ENCODE peak calls at places on chromosomes 2 and 18, in nine cellular contexts. One of them, this sample, is unnamed.

GRCh38 chr18:45684341-45685115 is 39.5 kb upstream of the SLC14A1 start:
- DNase-seq in stomach: no peak
- DNase-seq in neural crest cell: no peak
- DNase-seq in kidney epithelial cell: no peak
- DNase-seq in uterus: no peak
- DNase-seq in tibial artery: no peak
- DNase-seq in IMR-90: peak
- DNase-seq in AG09309: peak
- DNase-seq in endothelial cell: no peak
- DNase-seq in this sample: no peak

GRCh38 chr2:240182966-240183365 is 42.5 kb upstream of the OTOS start:
- DNase-seq in stomach: no peak
- DNase-seq in neural crest cell: no peak
- DNase-seq in kidney epithelial cell: no peak
- DNase-seq in uterus: no peak
- DNase-seq in tibial artery: peak
- DNase-seq in IMR-90: no peak
- DNase-seq in AG09309: no peak
- DNase-seq in endothelial cell: no peak
- DNase-seq in this sample: no peak

GRCh38 chr2:109020217-109020637 is 31.2 kb upstream of the EDAR start:
- DNase-seq in stomach: no peak
- DNase-seq in neural crest cell: no peak
- DNase-seq in kidney epithelial cell: no peak
- DNase-seq in uterus: no peak
- DNase-seq in tibial artery: no peak
- DNase-seq in IMR-90: peak
- DNase-seq in AG09309: peak
- DNase-seq in endothelial cell: no peak
- DNase-seq in this sample: no peak

GRCh38 chr2:165067958-165068612 is 112.8 kb upstream of the SLC38A11 start:
- DNase-seq in stomach: no peak
- DNase-seq in neural crest cell: peak
- DNase-seq in kidney epithelial cell: peak
- DNase-seq in uterus: no peak
- DNase-seq in tibial artery: no peak
- DNase-seq in IMR-90: peak
- DNase-seq in AG09309: no peak
- DNase-seq in endothelial cell: peak
- DNase-seq in this sample: peak

GRCh38 chr18:2906522-2907458 is 60.0 kb downstream of the EMILIN2 start:
- DNase-seq in stomach: no peak
- DNase-seq in neural crest cell: peak
- DNase-seq in kidney epithelial cell: no peak
- DNase-seq in uterus: peak
- DNase-seq in tibial artery: no peak
- DNase-seq in IMR-90: no peak
- DNase-seq in AG09309: no peak
- DNase-seq in endothelial cell: peak
- DNase-seq in this sample: peak

GRCh38 chr2:110114007-110114591 is 1.5 kb downstream of the MALL start:
- DNase-seq in stomach: no peak
- DNase-seq in neural crest cell: no peak
- DNase-seq in kidney epithelial cell: no peak
- DNase-seq in uterus: no peak
- DNase-seq in tibial artery: no peak
- DNase-seq in IMR-90: no peak
- DNase-seq in AG09309: no peak
- DNase-seq in endothelial cell: no peak
- DNase-seq in this sample: no peak

GRCh38 chr18:28984731-28985130 is 807.8 kb upstream of the CDH2 start:
- DNase-seq in stomach: no peak
- DNase-seq in neural crest cell: no peak
- DNase-seq in kidney epithelial cell: no peak
- DNase-seq in uterus: no peak
- DNase-seq in tibial artery: no peak
- DNase-seq in IMR-90: peak
- DNase-seq in AG09309: no peak
- DNase-seq in endothelial cell: no peak
- DNase-seq in this sample: no peak

GRCh38 chr2:195494452-195494851 is 162.6 kb upstream of the SLC39A10 start:
- DNase-seq in stomach: no peak
- DNase-seq in neural crest cell: no peak
- DNase-seq in kidney epithelial cell: no peak
- DNase-seq in uterus: no peak
- DNase-seq in tibial artery: no peak
- DNase-seq in IMR-90: no peak
- DNase-seq in AG09309: no peak
- DNase-seq in endothelial cell: no peak
- DNase-seq in this sample: no peak

GRCh38 chr18:54742654-54743053 is 85.6 kb upstream of the RAB27B start:
- DNase-seq in stomach: peak
- DNase-seq in neural crest cell: no peak
- DNase-seq in kidney epithelial cell: peak
- DNase-seq in uterus: peak
- DNase-seq in tibial artery: no peak
- DNase-seq in IMR-90: peak
- DNase-seq in AG09309: peak
- DNase-seq in endothelial cell: no peak
- DNase-seq in this sample: no peak

GRCh38 chr2:120945832-120946231 is 210.2 kb downstream of the GLI2 start:
- DNase-seq in stomach: no peak
- DNase-seq in neural crest cell: peak
- DNase-seq in kidney epithelial cell: no peak
- DNase-seq in uterus: no peak
- DNase-seq in tibial artery: no peak
- DNase-seq in IMR-90: no peak
- DNase-seq in AG09309: no peak
- DNase-seq in endothelial cell: no peak
- DNase-seq in this sample: no peak

GRCh38 chr18:76499596-76500340 is 4.7 kb upstream of the ZNF516 start:
- DNase-seq in stomach: no peak
- DNase-seq in neural crest cell: no peak
- DNase-seq in kidney epithelial cell: no peak
- DNase-seq in uterus: no peak
- DNase-seq in tibial artery: no peak
- DNase-seq in IMR-90: no peak
- DNase-seq in AG09309: no peak
- DNase-seq in endothelial cell: no peak
- DNase-seq in this sample: no peak

DNA sequence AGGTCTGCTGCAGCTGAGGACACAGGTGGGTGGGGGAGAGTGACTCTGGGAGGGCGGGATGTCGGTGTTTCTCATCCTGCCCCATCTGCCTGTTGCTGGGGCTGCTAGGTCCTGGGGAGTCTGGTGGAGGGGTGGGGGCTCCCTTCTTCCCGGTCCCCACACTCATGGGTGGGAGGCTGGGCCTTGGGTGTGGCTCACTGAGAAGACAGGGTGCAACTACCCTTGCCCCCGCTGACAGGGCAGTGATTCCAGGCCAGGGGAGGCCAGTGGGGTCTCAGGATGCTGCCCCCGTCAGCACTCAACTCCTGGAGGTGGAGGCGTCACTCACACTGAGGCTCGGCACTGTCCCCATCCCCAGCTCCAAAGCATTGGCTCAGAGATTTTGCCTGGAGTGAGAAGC is 7.7 kb upstream of the NFATC1 start:
- DNase-seq in stomach: no peak
- DNase-seq in neural crest cell: no peak
- DNase-seq in kidney epithelial cell: no peak
- DNase-seq in uterus: no peak
- DNase-seq in tibial artery: peak
- DNase-seq in IMR-90: no peak
- DNase-seq in AG09309: no peak
- DNase-seq in endothelial cell: no peak
- DNase-seq in this sample: no peak
- TF ChIP-seq CTCF in stomach: no peak
- TF ChIP-seq CTCF in neural crest cell: no peak
- TF ChIP-seq CTCF in kidney epithelial cell: no peak
- TF ChIP-seq CTCF in uterus: no peak
- TF ChIP-seq CTCF in tibial artery: no peak
- TF ChIP-seq CTCF in IMR-90: no peak
- TF ChIP-seq CTCF in AG09309: no peak
- TF ChIP-seq CTCF in endothelial cell: no peak
- TF ChIP-seq CTCF in this sample: no peak

GRCh38 chr2:63424329-63425078 is 163.8 kb downstream of the WDPCP start:
- DNase-seq in stomach: no peak
- DNase-seq in neural crest cell: no peak
- DNase-seq in kidney epithelial cell: peak
- DNase-seq in uterus: no peak
- DNase-seq in tibial artery: no peak
- DNase-seq in IMR-90: peak
- DNase-seq in AG09309: no peak
- DNase-seq in endothelial cell: peak
- DNase-seq in this sample: no peak
- TF ChIP-seq CTCF in stomach: no peak
- TF ChIP-seq CTCF in neural crest cell: peak
- TF ChIP-seq CTCF in kidney epithelial cell: peak
- TF ChIP-seq CTCF in uterus: no peak
- TF ChIP-seq CTCF in tibial artery: no peak
- TF ChIP-seq CTCF in IMR-90: peak
- TF ChIP-seq CTCF in AG09309: peak
- TF ChIP-seq CTCF in endothelial cell: peak
- TF ChIP-seq CTCF in this sample: peak

GRCh38 chr2:162166745-162167144 is 14.7 kb upstream of the GCG start:
- DNase-seq in stomach: no peak
- DNase-seq in neural crest cell: no peak
- DNase-seq in kidney epithelial cell: no peak
- DNase-seq in uterus: no peak
- DNase-seq in tibial artery: no peak
- DNase-seq in IMR-90: no peak
- DNase-seq in AG09309: no peak
- DNase-seq in endothelial cell: no peak
- DNase-seq in this sample: no peak
- TF ChIP-seq CTCF in stomach: no peak
- TF ChIP-seq CTCF in neural crest cell: no peak
- TF ChIP-seq CTCF in kidney epithelial cell: no peak
- TF ChIP-seq CTCF in uterus: no peak
- TF ChIP-seq CTCF in tibial artery: no peak
- TF ChIP-seq CTCF in IMR-90: no peak
- TF ChIP-seq CTCF in AG09309: no peak
- TF ChIP-seq CTCF in endothelial cell: no peak
- TF ChIP-seq CTCF in this sample: no peak

DNA sequence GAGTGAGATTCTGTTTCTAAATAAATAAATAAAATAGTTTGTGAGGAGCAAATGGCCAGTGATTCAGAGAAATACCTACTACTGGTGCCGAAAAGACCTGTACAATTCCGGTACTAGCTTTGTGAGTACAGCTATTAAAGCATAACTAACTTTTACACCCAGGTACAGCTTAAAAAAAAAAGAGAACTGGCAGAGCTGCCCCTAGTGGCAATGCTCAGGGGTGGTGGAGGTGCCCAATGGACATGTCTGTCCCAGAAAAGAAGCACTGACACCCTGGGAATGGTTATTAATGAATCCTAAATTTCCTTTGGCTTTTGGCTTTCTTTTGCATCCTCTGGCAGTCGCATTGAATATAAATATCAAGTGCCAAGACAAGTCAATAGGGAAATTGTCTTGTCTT is 87.0 kb downstream of the LIPG start:
- DNase-seq in stomach: no peak
- DNase-seq in neural crest cell: no peak
- DNase-seq in kidney epithelial cell: no peak
- DNase-seq in uterus: no peak
- DNase-seq in tibial artery: no peak
- DNase-seq in IMR-90: no peak
- DNase-seq in AG09309: no peak
- DNase-seq in endothelial cell: no peak
- DNase-seq in this sample: no peak
- TF ChIP-seq CTCF in stomach: no peak
- TF ChIP-seq CTCF in neural crest cell: peak
- TF ChIP-seq CTCF in kidney epithelial cell: peak
- TF ChIP-seq CTCF in uterus: no peak
- TF ChIP-seq CTCF in tibial artery: no peak
- TF ChIP-seq CTCF in IMR-90: no peak
- TF ChIP-seq CTCF in AG09309: peak
- TF ChIP-seq CTCF in endothelial cell: peak
- TF ChIP-seq CTCF in this sample: peak

DNA sequence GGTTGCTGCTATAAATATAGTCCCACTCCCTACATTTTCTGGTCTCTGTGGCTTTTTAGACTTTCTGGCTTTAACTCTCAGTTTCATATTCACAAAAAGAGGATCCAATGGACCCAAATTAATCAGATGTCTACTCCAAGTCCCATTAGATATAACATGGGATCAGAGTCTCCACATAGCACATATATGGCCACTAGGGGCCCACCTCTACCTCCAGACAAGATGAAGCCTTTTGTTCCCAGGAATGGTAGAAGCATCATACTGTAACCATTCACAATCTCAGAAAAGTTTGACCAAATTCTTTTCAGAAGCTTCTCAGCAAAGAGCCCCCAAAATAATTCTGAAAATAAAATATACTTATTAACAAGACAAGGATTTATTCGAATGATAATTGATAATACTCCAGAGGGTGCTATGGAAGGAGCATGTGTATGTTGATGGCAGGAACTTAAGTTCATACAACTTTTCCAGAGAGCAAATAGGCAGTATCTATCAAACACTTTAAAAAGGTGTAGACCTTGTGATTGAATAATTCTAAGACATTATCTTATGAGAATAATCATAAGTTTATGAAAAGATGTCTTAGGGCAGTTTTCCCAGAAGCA is 382.3 kb upstream of the CRIM1 start:
- DNase-seq in stomach: no peak
- DNase-seq in neural crest cell: no peak
- DNase-seq in kidney epithelial cell: peak
- DNase-seq in uterus: no peak
- DNase-seq in tibial artery: no peak
- DNase-seq in IMR-90: peak
- DNase-seq in AG09309: no peak
- DNase-seq in endothelial cell: peak
- DNase-seq in this sample: no peak
- TF ChIP-seq CTCF in stomach: no peak
- TF ChIP-seq CTCF in neural crest cell: peak
- TF ChIP-seq CTCF in kidney epithelial cell: peak
- TF ChIP-seq CTCF in uterus: no peak
- TF ChIP-seq CTCF in tibial artery: peak
- TF ChIP-seq CTCF in IMR-90: peak
- TF ChIP-seq CTCF in AG09309: peak
- TF ChIP-seq CTCF in endothelial cell: peak
- TF ChIP-seq CTCF in this sample: peak